ENCODE peak calls at places on chromosomes 5 and 9, in ten cellular contexts. One of them, this sample, is unnamed.

GRCh38 chr9:2390028-2390427 is 231.6 kb upstream of the VLDLR start:
- DNase-seq in RKO: no peak
- DNase-seq in caudate nucleus: no peak
- DNase-seq in fibroblast of the conjunctiva: no peak
- DNase-seq in foreskin melanocyte: no peak
- DNase-seq in esophagus squamous epithelium: no peak
- DNase-seq in thyroid gland: no peak
- DNase-seq in stimulated activated CD8-positive, alpha-beta memory T cell treated with anti-CD3 and anti-CD28 coated beads, Interleukin-15, amount 100 ng/mL, for 48 hours: no peak
- DNase-seq in Calu3: no peak
- DNase-seq in epithelial cell of proximal tubule: no peak
- DNase-seq in this sample: no peak

GRCh38 chr5:83124593-83124992 is 47.2 kb downstream of the XRCC4 start:
- DNase-seq in RKO: no peak
- DNase-seq in caudate nucleus: no peak
- DNase-seq in fibroblast of the conjunctiva: no peak
- DNase-seq in foreskin melanocyte: no peak
- DNase-seq in esophagus squamous epithelium: no peak
- DNase-seq in thyroid gland: no peak
- DNase-seq in stimulated activated CD8-positive, alpha-beta memory T cell treated with anti-CD3 and anti-CD28 coated beads, Interleukin-15, amount 100 ng/mL, for 48 hours: no peak
- DNase-seq in Calu3: no peak
- DNase-seq in epithelial cell of proximal tubule: no peak
- DNase-seq in this sample: no peak

GRCh38 chr9:99109522-99109921 is 4.6 kb downstream of the TGFBR1 start:
- DNase-seq in RKO: no peak
- DNase-seq in caudate nucleus: no peak
- DNase-seq in fibroblast of the conjunctiva: no peak
- DNase-seq in foreskin melanocyte: peak
- DNase-seq in esophagus squamous epithelium: no peak
- DNase-seq in thyroid gland: no peak
- DNase-seq in stimulated activated CD8-positive, alpha-beta memory T cell treated with anti-CD3 and anti-CD28 coated beads, Interleukin-15, amount 100 ng/mL, for 48 hours: no peak
- DNase-seq in Calu3: no peak
- DNase-seq in epithelial cell of proximal tubule: no peak
- DNase-seq in this sample: peak

GRCh38 chr9:78601957-78602565 is 305.1 kb downstream of the PSAT1 start:
- DNase-seq in RKO: peak
- DNase-seq in caudate nucleus: no peak
- DNase-seq in fibroblast of the conjunctiva: peak
- DNase-seq in foreskin melanocyte: peak
- DNase-seq in esophagus squamous epithelium: no peak
- DNase-seq in thyroid gland: peak
- DNase-seq in stimulated activated CD8-positive, alpha-beta memory T cell treated with anti-CD3 and anti-CD28 coated beads, Interleukin-15, amount 100 ng/mL, for 48 hours: no peak
- DNase-seq in Calu3: peak
- DNase-seq in epithelial cell of proximal tubule: peak
- DNase-seq in this sample: peak

GRCh38 chr5:149605998-149606721 is 24.9 kb downstream of the ARHGEF37 start:
- DNase-seq in RKO: peak
- DNase-seq in caudate nucleus: no peak
- DNase-seq in fibroblast of the conjunctiva: peak
- DNase-seq in foreskin melanocyte: no peak
- DNase-seq in esophagus squamous epithelium: no peak
- DNase-seq in thyroid gland: no peak
- DNase-seq in stimulated activated CD8-positive, alpha-beta memory T cell treated with anti-CD3 and anti-CD28 coated beads, Interleukin-15, amount 100 ng/mL, for 48 hours: no peak
- DNase-seq in Calu3: peak
- DNase-seq in epithelial cell of proximal tubule: no peak
- DNase-seq in this sample: peak

GRCh38 chr9:127219533-127219932 is 45.0 kb upstream of the GARNL3 start:
- DNase-seq in RKO: no peak
- DNase-seq in caudate nucleus: no peak
- DNase-seq in fibroblast of the conjunctiva: no peak
- DNase-seq in foreskin melanocyte: no peak
- DNase-seq in esophagus squamous epithelium: no peak
- DNase-seq in thyroid gland: no peak
- DNase-seq in stimulated activated CD8-positive, alpha-beta memory T cell treated with anti-CD3 and anti-CD28 coated beads, Interleukin-15, amount 100 ng/mL, for 48 hours: no peak
- DNase-seq in Calu3: no peak
- DNase-seq in epithelial cell of proximal tubule: no peak
- DNase-seq in this sample: no peak

GRCh38 chr5:94969174-94969573 is 315.7 kb downstream of the MCTP1 start:
- DNase-seq in RKO: peak
- DNase-seq in caudate nucleus: no peak
- DNase-seq in fibroblast of the conjunctiva: peak
- DNase-seq in foreskin melanocyte: peak
- DNase-seq in esophagus squamous epithelium: no peak
- DNase-seq in thyroid gland: no peak
- DNase-seq in stimulated activated CD8-positive, alpha-beta memory T cell treated with anti-CD3 and anti-CD28 coated beads, Interleukin-15, amount 100 ng/mL, for 48 hours: no peak
- DNase-seq in Calu3: no peak
- DNase-seq in epithelial cell of proximal tubule: no peak
- DNase-seq in this sample: peak

GRCh38 chr9:130866474-130866965 is 30.1 kb downstream of the QRFP start:
- DNase-seq in RKO: peak
- DNase-seq in caudate nucleus: no peak
- DNase-seq in fibroblast of the conjunctiva: peak
- DNase-seq in foreskin melanocyte: peak
- DNase-seq in esophagus squamous epithelium: no peak
- DNase-seq in thyroid gland: peak
- DNase-seq in stimulated activated CD8-positive, alpha-beta memory T cell treated with anti-CD3 and anti-CD28 coated beads, Interleukin-15, amount 100 ng/mL, for 48 hours: peak
- DNase-seq in Calu3: peak
- DNase-seq in epithelial cell of proximal tubule: no peak
- DNase-seq in this sample: peak

GRCh38 chr5:54944364-54944763 is 41.0 kb downstream of the ESM1 start:
- DNase-seq in RKO: peak
- DNase-seq in caudate nucleus: no peak
- DNase-seq in fibroblast of the conjunctiva: peak
- DNase-seq in foreskin melanocyte: peak
- DNase-seq in esophagus squamous epithelium: no peak
- DNase-seq in thyroid gland: peak
- DNase-seq in stimulated activated CD8-positive, alpha-beta memory T cell treated with anti-CD3 and anti-CD28 coated beads, Interleukin-15, amount 100 ng/mL, for 48 hours: no peak
- DNase-seq in Calu3: peak
- DNase-seq in epithelial cell of proximal tubule: no peak
- DNase-seq in this sample: peak

GRCh38 chr5:113000466-113000865 is 23.9 kb downstream of the DCP2 start:
- DNase-seq in RKO: no peak
- DNase-seq in caudate nucleus: no peak
- DNase-seq in fibroblast of the conjunctiva: no peak
- DNase-seq in foreskin melanocyte: no peak
- DNase-seq in esophagus squamous epithelium: no peak
- DNase-seq in thyroid gland: no peak
- DNase-seq in stimulated activated CD8-positive, alpha-beta memory T cell treated with anti-CD3 and anti-CD28 coated beads, Interleukin-15, amount 100 ng/mL, for 48 hours: no peak
- DNase-seq in Calu3: no peak
- DNase-seq in epithelial cell of proximal tubule: no peak
- DNase-seq in this sample: no peak

GRCh38 chr5:109852371-109853160 is 162.8 kb downstream of the MAN2A1 start:
- DNase-seq in RKO: no peak
- DNase-seq in caudate nucleus: no peak
- DNase-seq in fibroblast of the conjunctiva: no peak
- DNase-seq in foreskin melanocyte: no peak
- DNase-seq in esophagus squamous epithelium: no peak
- DNase-seq in thyroid gland: peak
- DNase-seq in stimulated activated CD8-positive, alpha-beta memory T cell treated with anti-CD3 and anti-CD28 coated beads, Interleukin-15, amount 100 ng/mL, for 48 hours: no peak
- DNase-seq in Calu3: no peak
- DNase-seq in epithelial cell of proximal tubule: no peak
- DNase-seq in this sample: peak

GRCh38 chr5:56950626-56951130 is 1.2 kb downstream of the MIER3 start:
- DNase-seq in RKO: peak
- DNase-seq in caudate nucleus: peak
- DNase-seq in fibroblast of the conjunctiva: peak
- DNase-seq in foreskin melanocyte: peak
- DNase-seq in esophagus squamous epithelium: no peak
- DNase-seq in thyroid gland: peak
- DNase-seq in stimulated activated CD8-positive, alpha-beta memory T cell treated with anti-CD3 and anti-CD28 coated beads, Interleukin-15, amount 100 ng/mL, for 48 hours: peak
- DNase-seq in Calu3: peak
- DNase-seq in epithelial cell of proximal tubule: no peak
- DNase-seq in this sample: peak

GRCh38 chr9:122107291-122107805 is 14.2 kb upstream of the TTLL11 start:
- DNase-seq in RKO: no peak
- DNase-seq in caudate nucleus: no peak
- DNase-seq in fibroblast of the conjunctiva: no peak
- DNase-seq in foreskin melanocyte: no peak
- DNase-seq in esophagus squamous epithelium: no peak
- DNase-seq in thyroid gland: no peak
- DNase-seq in stimulated activated CD8-positive, alpha-beta memory T cell treated with anti-CD3 and anti-CD28 coated beads, Interleukin-15, amount 100 ng/mL, for 48 hours: no peak
- DNase-seq in Calu3: no peak
- DNase-seq in epithelial cell of proximal tubule: no peak
- DNase-seq in this sample: no peak

GRCh38 chr9:119986205-119986604 is 593.8 kb downstream of the CDK5RAP2 start:
- DNase-seq in RKO: no peak
- DNase-seq in caudate nucleus: no peak
- DNase-seq in fibroblast of the conjunctiva: no peak
- DNase-seq in foreskin melanocyte: no peak
- DNase-seq in esophagus squamous epithelium: no peak
- DNase-seq in thyroid gland: no peak
- DNase-seq in stimulated activated CD8-positive, alpha-beta memory T cell treated with anti-CD3 and anti-CD28 coated beads, Interleukin-15, amount 100 ng/mL, for 48 hours: no peak
- DNase-seq in Calu3: no peak
- DNase-seq in epithelial cell of proximal tubule: no peak
- DNase-seq in this sample: no peak

GRCh38 chr9:93024986-93025630 is 33.4 kb upstream of the SUSD3 start:
- DNase-seq in RKO: no peak
- DNase-seq in caudate nucleus: no peak
- DNase-seq in fibroblast of the conjunctiva: no peak
- DNase-seq in foreskin melanocyte: no peak
- DNase-seq in esophagus squamous epithelium: no peak
- DNase-seq in thyroid gland: no peak
- DNase-seq in stimulated activated CD8-positive, alpha-beta memory T cell treated with anti-CD3 and anti-CD28 coated beads, Interleukin-15, amount 100 ng/mL, for 48 hours: no peak
- DNase-seq in Calu3: no peak
- DNase-seq in epithelial cell of proximal tubule: no peak
- DNase-seq in this sample: no peak

GRCh38 chr5:135551593-135552447 is 16.1 kb upstream of the NEUROG1 start:
- DNase-seq in RKO: peak
- DNase-seq in caudate nucleus: peak
- DNase-seq in fibroblast of the conjunctiva: peak
- DNase-seq in foreskin melanocyte: peak
- DNase-seq in esophagus squamous epithelium: no peak
- DNase-seq in thyroid gland: peak
- DNase-seq in stimulated activated CD8-positive, alpha-beta memory T cell treated with anti-CD3 and anti-CD28 coated beads, Interleukin-15, amount 100 ng/mL, for 48 hours: peak
- DNase-seq in Calu3: peak
- DNase-seq in epithelial cell of proximal tubule: no peak
- DNase-seq in this sample: peak

GRCh38 chr5:67493676-67494075 is 297.1 kb upstream of the CD180 start:
- DNase-seq in RKO: peak
- DNase-seq in caudate nucleus: peak
- DNase-seq in fibroblast of the conjunctiva: peak
- DNase-seq in foreskin melanocyte: no peak
- DNase-seq in esophagus squamous epithelium: no peak
- DNase-seq in thyroid gland: peak
- DNase-seq in stimulated activated CD8-positive, alpha-beta memory T cell treated with anti-CD3 and anti-CD28 coated beads, Interleukin-15, amount 100 ng/mL, for 48 hours: no peak
- DNase-seq in Calu3: peak
- DNase-seq in epithelial cell of proximal tubule: no peak
- DNase-seq in this sample: peak

This sample was measured in mesenchymal stem cell.